ENCODE peak calls at places on chromosomes 1 and 21, in six cellular contexts. V is A549, Q is breast epithelium, R is sigmoid colon, G is stomach, K is spleen. M is an unnamed sample.

GRCh38 chr1:33792651-33793050 is 71.2 kb upstream of the HMGB4 start:
- DNase-seq in K (no peak), G (no peak), R (no peak), Q (no peak), V (no peak), M (no peak)

GRCh38 chr21:39155578-39155977 is 27.7 kb downstream of the PSMG1 start:
- DNase-seq in V (no peak), K (no peak), R (no peak), Q (no peak), G (no peak), M (no peak)

GRCh38 chr21:46119565-46120271 is 21.8 kb downstream of the COL6A2 start:
- DNase-seq in Q (peak), G (no peak), R (peak), K (peak), V (no peak), M (no peak)

GRCh38 chr1:53545663-53546408 is 86.6 kb downstream of the DMRTB1 start:
- DNase-seq in V (no peak), G (no peak), K (peak), Q (peak), R (peak), M (no peak)

GRCh38 chr1:59455206-59455605 is 158.3 kb downstream of the FGGY start:
- DNase-seq in V (peak), G (no peak), R (no peak), Q (no peak), K (no peak), M (no peak)

GRCh38 chr1:34188418-34188817 is 11.7 kb downstream of the C1orf94 start:
- DNase-seq in V (no peak), G (no peak), R (peak), K (no peak), Q (no peak), M (no peak)

GRCh38 chr1:17289756-17290155 is 18.2 kb upstream of the PADI4 start:
- DNase-seq in R (no peak), V (no peak), G (no peak), Q (no peak), K (peak), M (no peak)

GRCh38 chr1:118302145-118302544 is 117.1 kb upstream of the SPAG17 start:
- DNase-seq in G (no peak), K (no peak), V (no peak), Q (no peak), R (no peak), M (no peak)

GRCh38 chr1:24283326-24284155 is 35.6 kb upstream of the GRHL3 start:
- DNase-seq in K (no peak), G (no peak), V (peak), R (no peak), Q (no peak), M (no peak)

GRCh38 chr1:172547071-172547470 is 14.1 kb downstream of the SUCO start:
- DNase-seq in K (no peak), V (no peak), Q (no peak), R (no peak), G (no peak), M (no peak)

GRCh38 chr1:31405578-31406245 is 7.3 kb upstream of the SERINC2 start:
- DNase-seq in V (no peak), G (no peak), Q (no peak), R (no peak), K (no peak), M (no peak)

GRCh38 chr1:43438576-43439120 is 15.1 kb downstream of the HYI start:
- DNase-seq in Q (no peak), K (peak), R (peak), V (no peak), G (peak), M (no peak)

GRCh38 chr1:41236781-41237180 is 5.3 kb downstream of the SCMH1 start:
- DNase-seq in K (no peak), R (no peak), Q (no peak), G (no peak), V (no peak), M (no peak)

GRCh38 chr1:168135116-168135981 is 1.4 kb downstream of the GPR161 start:
- DNase-seq in R (no peak), Q (no peak), V (no peak), G (no peak), K (no peak), M (no peak)

GRCh38 chr1:226632169-226632884 is 83.8 kb downstream of the STUM start:
- DNase-seq in V (no peak), G (no peak), R (peak), K (peak), Q (peak), M (no peak)

GRCh38 chr21:35381743-35382310 is 332.7 kb upstream of the RUNX1 start:
- DNase-seq in K (no peak), Q (no peak), R (no peak), V (no peak), G (no peak), M (no peak)

GRCh38 chr21:30194701-30195299 is 21.1 kb downstream of the CLDN8 start:
- DNase-seq in K (no peak), R (no peak), V (no peak), G (no peak), Q (no peak), M (no peak)

GRCh38 chr1:7783826-7784491 is at the start of gene PER3:
- DNase-seq in Q (peak), V (peak), R (peak), K (peak), G (peak), M (peak)

GRCh38 chr21:36647279-36648093 is 51.4 kb upstream of the SIM2 start:
- DNase-seq in V (peak), G (peak), Q (no peak), R (no peak), K (no peak), M (no peak)

GRCh38 chr1:26121854-26122773 is 10.5 kb downstream of the PDIK1L start:
- DNase-seq in Q (no peak), G (no peak), R (no peak), K (no peak), V (no peak), M (no peak)

GRCh38 chr1:9282436-9282955 is 10.2 kb upstream of the SPSB1 start:
- DNase-seq in R (no peak), Q (no peak), V (no peak), K (peak), G (no peak), M (no peak)

GRCh38 chr1:84738237-84738636 is 48.0 kb upstream of the SSX2IP start:
- DNase-seq in K (no peak), V (no peak), Q (no peak), G (no peak), R (no peak), M (no peak)

GRCh38 chr1:212432706-212433576 is at the start of gene NENF:
- DNase-seq in K (peak), Q (peak), R (peak), G (peak), V (peak), M (no peak)

GRCh38 chr1:212630159-212630900 is 21.8 kb downstream of the ATF3 start:
- DNase-seq in R (peak), V (peak), Q (peak), K (peak), G (peak), M (no peak)

GRCh38 chr1:111476761-111477309 is 3.1 kb downstream of the C1orf162 start:
- DNase-seq in R (no peak), G (no peak), K (no peak), V (no peak), Q (no peak), M (no peak)

GRCh38 chr1:35222322-35223108 is 29.6 kb upstream of the SFPQ start:
- DNase-seq in V (no peak), K (no peak), R (no peak), G (no peak), Q (no peak), M (no peak)

GRCh38 chr1:11535761-11536572 is 57.0 kb downstream of the DISP3 start:
- DNase-seq in G (no peak), V (peak), K (peak), R (no peak), Q (no peak), M (no peak)

GRCh38 chr1:24929876-24930702 is at the start of gene RUNX3:
- DNase-seq in R (peak), Q (no peak), V (peak), K (peak), G (peak), M (no peak)

GRCh38 chr1:198212126-198212525 is 55.3 kb downstream of the NEK7 start:
- DNase-seq in G (no peak), V (no peak), K (no peak), R (no peak), Q (no peak), M (no peak)

GRCh38 chr1:50894340-50894739 is 65.7 kb downstream of the FAF1 start:
- DNase-seq in V (no peak), R (no peak), G (no peak), Q (no peak), K (no peak), M (no peak)

GRCh38 chr1:229122606-229123005 is 148.3 kb upstream of the RAB4A start:
- DNase-seq in V (no peak), Q (no peak), R (no peak), K (no peak), G (no peak), M (no peak)

GRCh38 chr1:229127301-229127700 is 143.6 kb upstream of the RAB4A start:
- DNase-seq in Q (no peak), K (no peak), G (peak), R (peak), V (no peak), M (no peak)

GRCh38 chr1:229128209-229128608 is 142.7 kb upstream of the RAB4A start:
- DNase-seq in R (peak), G (no peak), Q (no peak), V (no peak), K (no peak), M (no peak)

GRCh38 chr1:229121845-229122436 is 149.0 kb upstream of the RAB4A start:
- DNase-seq in R (peak), G (no peak), K (no peak), Q (no peak), V (no peak), M (no peak)

GRCh38 chr1:229124471-229125198 is 146.3 kb upstream of the RAB4A start:
- DNase-seq in Q (no peak), R (peak), V (no peak), G (peak), K (no peak), M (no peak)
- TF ChIP-seq CTCF in Q (no peak), R (no peak), V (no peak), G (no peak), K (no peak), M (no peak)

GRCh38 chr1:56631901-56632300 is 13.2 kb upstream of the PRKAA2 start:
- DNase-seq in V (no peak), K (no peak), Q (no peak), G (no peak), R (no peak), M (no peak)
- H3K27ac ChIP-seq in V (no peak), K (no peak), Q (no peak), G (no peak), R (no peak), M (no peak)

DNA sequence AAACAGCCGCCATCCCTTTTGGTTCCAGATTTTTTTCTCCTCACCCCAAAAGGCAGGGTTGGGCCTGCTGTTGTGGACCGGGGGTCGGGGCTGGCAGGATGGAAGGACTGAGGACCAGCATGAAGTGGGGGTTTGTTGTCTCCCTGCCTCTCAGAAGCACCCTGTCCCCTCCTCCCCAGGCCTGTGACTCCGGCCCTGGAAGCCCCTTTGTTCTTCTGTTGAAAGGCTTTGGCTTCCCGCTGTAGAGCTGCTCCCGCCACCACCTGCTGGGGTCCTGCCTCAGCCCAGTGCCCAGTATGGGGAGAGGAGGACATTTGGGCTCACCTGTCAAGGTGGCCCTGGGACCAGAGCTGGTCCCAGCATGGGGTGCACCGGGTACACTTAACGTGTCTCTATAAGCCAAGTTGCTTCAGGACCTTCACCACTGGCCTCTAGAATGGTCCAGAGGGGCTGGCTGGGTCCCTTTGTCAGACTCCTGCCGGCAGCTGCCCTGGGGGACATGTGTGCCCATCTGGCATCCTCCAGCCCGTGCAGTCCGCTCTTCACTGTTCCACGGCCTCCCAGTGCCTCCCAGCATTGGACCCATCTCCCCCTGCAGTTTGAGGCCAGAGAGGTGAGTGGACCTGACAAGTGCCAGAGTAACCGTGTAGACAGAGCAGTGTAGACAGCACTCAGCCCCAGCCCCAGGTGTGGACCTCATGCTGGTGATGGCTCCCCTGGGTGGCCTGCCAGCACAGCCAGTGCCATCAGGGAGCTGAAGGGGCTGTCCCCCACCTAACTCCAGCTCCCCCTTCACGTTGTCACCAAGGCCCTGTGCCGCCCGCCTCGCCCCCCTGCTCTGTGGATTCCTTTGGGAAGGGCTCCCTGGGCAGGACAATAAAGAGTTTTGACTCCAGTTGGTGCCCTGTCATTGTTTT is 6.1 kb upstream of the SYTL1 start:
- DNase-seq in G (no peak), V (no peak), R (no peak), K (no peak), Q (no peak), M (no peak)
- TF ChIP-seq POLR2A in G (no peak), V (no peak), R (no peak), K (no peak), Q (no peak), M (no peak)

GRCh38 chr1:46367072-46367471 is 26.5 kb downstream of the NSUN4 start:
- DNase-seq in R (no peak), K (no peak), Q (no peak), V (no peak), G (no peak), M (no peak)

GRCh38 chr1:46364612-46365011 is 24.0 kb downstream of the NSUN4 start:
- DNase-seq in V (no peak), K (no peak), G (no peak), Q (no peak), R (no peak), M (no peak)

GRCh38 chr1:46363121-46363520 is 22.5 kb downstream of the NSUN4 start:
- DNase-seq in Q (no peak), R (peak), V (no peak), K (no peak), G (no peak), M (no peak)

GRCh38 chr1:46362158-46362557 is 21.6 kb downstream of the NSUN4 start:
- DNase-seq in Q (no peak), K (no peak), V (no peak), R (peak), G (no peak), M (no peak)
- TF ChIP-seq CTCF in Q (no peak), K (no peak), V (no peak), R (no peak), G (no peak), M (no peak)

M was measured in vagina.